ENCODE peak calls at places on chromosome 1, in nine cellular contexts. A is pancreas, M is epithelial cell of prostate, E is endodermal cell, X is aorta, K is psoas muscle, Z is tibial artery, D is fibroblast of lung, U is RWPE1. Y is an unnamed sample.

GRCh38 chr1:157399984-157400382 is 152.3 kb downstream of the FCRL5 start:
- DNase-seq in A (no peak), M (no peak), E (peak; percentile 82), X (no peak), K (no peak), Z (no peak), D (no peak), U (no peak), Y (no peak)

GRCh38 chr1:209673631-209674417 is 1.4 kb upstream of the G0S2 start:
- DNase-seq in A (no peak), M (no peak), E (no peak), X (no peak), K (peak; percentile 79), Z (no peak), D (peak; percentile 77), U (no peak), Y (no peak)

GRCh38 chr1:4756851-4757580 is 102.6 kb downstream of the AJAP1 start:
- DNase-seq in A (no peak), M (no peak), E (peak; percentile 64), X (no peak), K (no peak), Z (no peak), D (no peak), U (no peak), Y (no peak)

GRCh38 chr1:244730153-244730933 is 77.4 kb downstream of the DESI2 start:
- DNase-seq in A (peak; percentile 25), M (no peak), E (peak; percentile 83), X (peak; percentile 81), K (peak; percentile 63), Z (no peak), D (peak; percentile 63), U (peak; percentile 20), Y (no peak)

GRCh38 chr1:206506803-206507394 is 432 bp upstream of the RASSF5 start:
- DNase-seq in A (peak; percentile 29), M (no peak), E (no peak), X (peak; percentile 80), K (peak; percentile 53), Z (peak; percentile 69), D (no peak), U (no peak), Y (no peak)

GRCh38 chr1:21874328-21874727 is 62.3 kb downstream of the LDLRAD2 start:
- DNase-seq in A (no peak), M (no peak), E (no peak), X (no peak), K (peak; percentile 34), Z (no peak), D (no peak), U (no peak), Y (no peak)

GRCh38 chr1:165836664-165837482 is 9.5 kb downstream of the UCK2 start:
- DNase-seq in A (no peak), M (no peak), E (no peak), X (no peak), K (no peak), Z (no peak), D (no peak), U (no peak), Y (no peak)

GRCh38 chr1:221478050-221478949 is 263.6 kb downstream of the DUSP10 start:
- DNase-seq in A (peak; percentile 14), M (peak; percentile 49), E (peak; percentile 85), X (no peak), K (peak; percentile 71), Z (no peak), D (peak; percentile 87), U (peak; percentile 89), Y (no peak)

GRCh38 chr1:201557572-201557958 is 18.6 kb downstream of the NAV1 start:
- DNase-seq in A (no peak), M (no peak), E (no peak), X (no peak), K (no peak), Z (no peak), D (peak; percentile 46), U (no peak), Y (no peak)

GRCh38 chr1:151639466-151639865 is 27.6 kb downstream of the SNX27 start:
- DNase-seq in A (no peak), M (no peak), E (no peak), X (no peak), K (no peak), Z (no peak), D (peak; percentile 23), U (no peak), Y (no peak)

GRCh38 chr1:204314893-204315735 is 44.6 kb downstream of the PLEKHA6 start:
- DNase-seq in A (no peak), M (no peak), E (no peak), X (no peak), K (no peak), Z (no peak), D (no peak), U (no peak), Y (no peak)

GRCh38 chr1:232538224-232538942 is 91.5 kb downstream of the SIPA1L2 start:
- DNase-seq in A (no peak), M (no peak), E (peak; percentile 91), X (no peak), K (no peak), Z (no peak), D (peak; percentile 31), U (peak; percentile 41), Y (no peak)

GRCh38 chr1:58047265-58047858 is 499.2 kb downstream of the OMA1 start:
- DNase-seq in A (peak; percentile 2), M (no peak), E (peak; percentile 80), X (no peak), K (no peak), Z (no peak), D (peak; percentile 6), U (peak; percentile 50), Y (no peak)

GRCh38 chr1:229341811-229342304 is 989 bp downstream of the CCSAP start:
- DNase-seq in A (no peak), M (no peak), E (no peak), X (no peak), K (no peak), Z (no peak), D (peak; percentile 22), U (no peak), Y (no peak)

DNA sequence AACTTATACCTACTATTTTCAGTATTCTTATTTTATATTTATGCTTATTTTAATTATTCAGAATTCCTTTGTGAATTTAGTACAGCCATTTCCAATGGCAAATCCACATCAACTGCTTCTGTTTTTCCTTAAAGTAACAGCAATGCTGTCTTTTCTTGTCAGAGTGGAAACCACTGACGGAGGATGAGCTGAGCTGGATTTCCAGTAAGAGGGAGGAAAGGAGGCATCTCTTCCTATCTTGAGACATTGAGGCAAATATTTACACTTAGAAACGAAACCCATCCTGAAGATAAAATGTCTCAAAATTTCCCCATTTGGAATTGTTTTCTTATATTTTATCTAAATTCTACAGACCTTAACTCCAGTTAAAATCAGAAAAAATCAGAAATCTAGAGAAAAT is 66.1 kb upstream of the SLC44A3 start:
- DNase-seq in A (no peak), M (no peak), E (no peak), X (no peak), K (no peak), Z (no peak), D (no peak), U (no peak), Y (no peak)
- H3K27ac ChIP-seq in A (peak overlapping the region; percentile 61), M (no peak overlapping the region), E (no peak overlapping the region), X (no peak overlapping the region), K (no peak overlapping the region), Z (no peak overlapping the region), D (peak overlapping the region; percentile 59), U (no peak overlapping the region), Y (no peak overlapping the region)

DNA sequence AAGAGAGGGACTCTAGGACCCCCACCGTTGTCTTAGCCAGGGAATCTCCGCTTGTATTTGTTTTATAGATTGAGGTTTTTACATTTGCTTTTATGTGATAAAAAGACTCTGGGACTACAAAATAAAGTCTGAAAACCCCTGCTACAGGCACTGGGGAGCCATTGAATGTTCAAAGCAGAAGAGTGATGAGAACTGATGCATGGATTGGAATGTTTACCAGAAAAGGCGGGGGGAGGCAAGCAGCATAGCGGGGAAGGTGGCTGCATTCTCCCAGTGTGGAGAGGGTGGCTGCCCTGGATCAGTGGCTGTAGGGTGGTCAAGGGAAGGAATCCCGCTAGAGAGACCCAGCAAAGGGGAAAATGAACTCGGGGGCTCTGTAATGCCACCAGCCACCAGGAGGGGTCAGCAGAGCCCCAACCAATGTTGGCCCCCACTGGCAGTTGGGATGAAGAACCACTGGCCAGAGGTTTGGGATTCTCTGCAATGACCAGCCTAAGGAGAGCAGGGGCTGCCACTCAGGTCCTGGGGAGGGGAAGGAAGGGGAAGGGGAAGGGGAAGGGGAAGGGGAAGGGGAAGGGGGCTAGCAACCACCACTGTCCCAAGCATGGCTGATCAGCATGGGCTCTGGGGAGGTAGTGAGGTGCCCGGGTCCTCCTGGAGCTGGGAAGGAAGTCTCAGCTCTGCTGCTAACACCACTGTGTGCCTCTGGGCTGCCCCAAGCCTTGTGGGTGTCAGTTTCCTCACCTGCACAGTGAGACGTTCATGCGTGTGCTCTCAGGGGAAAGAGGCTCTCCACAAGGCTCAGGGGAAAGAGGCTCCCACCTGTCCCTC is 19.2 kb upstream of the PEF1 start:
- DNase-seq in A (peak; percentile 24), M (no peak), E (peak; percentile 95), X (no peak), K (peak; percentile 77), Z (no peak), D (peak; percentile 42), U (peak; percentile 59), Y (no peak)
- H3K27ac ChIP-seq in A (no peak overlapping the region), M (no peak overlapping the region), E (no peak overlapping the region), X (no peak overlapping the region), K (no peak overlapping the region), Z (peak overlapping the region; percentile 49), D (no peak overlapping the region), U (peak overlapping the region; percentile 97), Y (no peak overlapping the region)

DNA sequence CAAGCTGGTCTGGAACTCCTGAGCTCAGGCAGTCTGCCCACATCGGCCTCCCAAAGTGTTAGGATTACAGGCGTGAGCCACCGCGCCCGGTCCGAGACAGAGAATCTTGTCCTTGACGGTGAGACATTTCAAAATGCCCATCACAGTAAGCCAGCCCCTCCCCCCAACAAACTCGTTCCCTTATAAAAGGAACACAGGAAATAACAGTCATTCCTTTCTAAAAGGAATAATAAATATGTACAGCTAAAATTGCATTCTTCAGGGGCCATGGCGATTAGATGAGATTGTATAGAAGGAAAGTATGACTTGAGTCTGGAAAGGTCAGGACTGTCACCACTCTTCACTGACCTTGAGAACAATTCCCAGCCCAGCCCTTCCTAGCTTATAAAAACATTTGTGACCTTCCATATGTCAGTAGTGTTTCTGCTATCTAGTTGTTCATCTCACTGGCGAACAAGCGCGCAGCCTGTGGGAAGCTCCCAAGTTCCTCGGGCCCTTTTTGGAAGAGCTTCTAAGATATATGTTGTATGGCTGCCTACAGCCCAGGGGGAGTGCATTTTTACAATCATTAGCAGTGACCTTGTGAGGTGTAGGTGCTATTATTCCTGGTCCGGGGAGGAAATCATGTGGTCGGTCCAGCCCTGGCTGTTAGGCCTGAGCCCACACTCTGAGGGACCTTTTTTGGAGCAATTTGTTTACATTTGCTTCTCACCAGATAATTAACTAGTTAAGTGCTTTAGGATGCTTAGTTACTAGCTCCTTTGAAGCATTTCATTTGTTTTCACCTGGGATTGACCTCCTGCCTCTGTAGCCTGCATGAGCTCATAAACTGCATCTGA is 8.7 kb downstream of the SZRD1 start:
- DNase-seq in A (no peak), M (no peak), E (no peak), X (no peak), K (no peak), Z (no peak), D (peak; percentile 79), U (no peak), Y (no peak)
- H3K27ac ChIP-seq in A (peak overlapping the region; percentile 37), M (no peak overlapping the region), E (no peak overlapping the region), X (no peak overlapping the region), K (peak overlapping the region; percentile 31), Z (peak overlapping the region; percentile 46), D (peak overlapping the region; percentile 71), U (peak overlapping the region; percentile 69), Y (peak overlapping the region; percentile 52)

DNA sequence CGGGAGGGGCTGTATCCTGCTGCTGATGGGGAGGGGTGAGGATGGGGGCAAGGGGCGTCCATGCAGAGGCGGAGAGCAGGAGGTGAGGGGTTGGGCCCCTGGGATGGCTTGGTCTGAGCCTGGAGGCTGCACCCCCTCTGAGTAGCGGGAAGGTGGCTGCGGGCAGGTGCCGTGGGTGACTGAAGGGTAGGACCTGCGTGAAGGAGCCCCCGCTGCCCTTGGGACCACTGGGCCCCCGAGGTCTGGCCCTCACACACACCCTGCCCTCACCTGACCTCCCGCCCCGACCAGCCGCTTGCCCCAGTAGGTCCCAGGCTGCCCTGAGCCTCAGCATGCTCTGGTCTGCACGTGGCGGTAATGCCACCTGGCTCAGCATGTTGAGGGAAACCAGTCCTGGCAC is 12.8 kb upstream of the SKI start:
- DNase-seq in A (no peak), M (no peak), E (no peak), X (no peak), K (no peak), Z (peak; percentile 68), D (no peak), U (no peak), Y (no peak)
- H3K27ac ChIP-seq in A (no peak overlapping the region), M (no peak overlapping the region), E (no peak overlapping the region), X (no peak overlapping the region), K (no peak overlapping the region), Z (peak overlapping the region; percentile 100), D (no peak overlapping the region), U (no peak overlapping the region), Y (peak overlapping the region; percentile 100)